ENCODE peak calls at places on chromosomes 2 and 18, in seven cellular contexts. V is heart right ventricle, A is dorsolateral prefrontal cortex, J is cardiac muscle cell, L is uterus, G is cardiac fibroblast, O is suprapubic skin. P is an unnamed sample.

GRCh38 chr2:104861295-104862060 is 7.6 kb downstream of the POU3F3 start:
- DNase-seq in V (no peak), A (no peak), J (no peak), L (no peak), G (no peak), O (no peak), P (no peak)

GRCh38 chr2:108579631-108580030 is 45.4 kb downstream of the LIMS1 start:
- DNase-seq in V (peak; percentile 47), A (no peak), J (peak; percentile 62), L (no peak), G (peak; percentile 59), O (no peak), P (no peak)

GRCh38 chr2:226018641-226019040 is 619.1 kb downstream of the NYAP2 start:
- DNase-seq in V (no peak), A (no peak), J (no peak), L (no peak), G (no peak), O (no peak), P (no peak)

GRCh38 chr18:68797901-68798300 is at the start of gene CCDC102B:
- DNase-seq in V (no peak), A (no peak), J (peak; percentile 66), L (no peak), G (peak; percentile 81), O (no peak), P (no peak)

GRCh38 chr2:235727891-235728380 is 234.1 kb downstream of the AGAP1 start:
- DNase-seq in V (no peak), A (no peak), J (no peak), L (no peak), G (no peak), O (no peak), P (no peak)

GRCh38 chr18:3069671-3070433 is 56.9 kb upstream of the LPIN2 start:
- DNase-seq in V (no peak), A (no peak), J (no peak), L (no peak), G (no peak), O (no peak), P (peak; percentile 24)

GRCh38 chr2:35846-36245 is 10.5 kb downstream of the FAM110C start:
- DNase-seq in V (no peak), A (no peak), J (no peak), L (no peak), G (no peak), O (no peak), P (no peak)

GRCh38 chr2:175734679-175735078 is 267.4 kb downstream of the LNPK start:
- DNase-seq in V (no peak), A (no peak), J (no peak), L (no peak), G (no peak), O (no peak), P (no peak)

GRCh38 chr2:153823880-153824279 is 47.8 kb upstream of the GALNT13 start:
- DNase-seq in V (no peak), A (no peak), J (no peak), L (no peak), G (peak; percentile 2), O (no peak), P (no peak)

GRCh38 chr2:64260817-64261216 is 116.6 kb upstream of the PELI1 start:
- DNase-seq in V (peak; percentile 66), A (no peak), J (no peak), L (no peak), G (peak; percentile 39), O (no peak), P (no peak)

GRCh38 chr2:149931486-149931885 is 343.9 kb upstream of the MMADHC start:
- DNase-seq in V (no peak), A (no peak), J (no peak), L (no peak), G (no peak), O (no peak), P (no peak)

GRCh38 chr18:28995319-28995718 is 818.4 kb upstream of the CDH2 start:
- DNase-seq in V (no peak), A (no peak), J (peak; percentile 9), L (no peak), G (peak; percentile 9), O (no peak), P (no peak)

GRCh38 chr2:118059919-118060478 is 28.3 kb upstream of the INSIG2 start:
- DNase-seq in V (no peak), A (no peak), J (peak; percentile 82), L (no peak), G (peak; percentile 91), O (no peak), P (no peak)

GRCh38 chr2:42238644-42239288 is 69.6 kb downstream of the EML4 start:
- DNase-seq in V (peak; percentile 23), A (no peak), J (no peak), L (peak; percentile 27), G (peak; percentile 38), O (no peak), P (no peak)

GRCh38 chr2:123808243-123808642 is 216.8 kb upstream of the CNTNAP5 start:
- DNase-seq in V (no peak), A (no peak), J (no peak), L (no peak), G (no peak), O (no peak), P (no peak)

DNA sequence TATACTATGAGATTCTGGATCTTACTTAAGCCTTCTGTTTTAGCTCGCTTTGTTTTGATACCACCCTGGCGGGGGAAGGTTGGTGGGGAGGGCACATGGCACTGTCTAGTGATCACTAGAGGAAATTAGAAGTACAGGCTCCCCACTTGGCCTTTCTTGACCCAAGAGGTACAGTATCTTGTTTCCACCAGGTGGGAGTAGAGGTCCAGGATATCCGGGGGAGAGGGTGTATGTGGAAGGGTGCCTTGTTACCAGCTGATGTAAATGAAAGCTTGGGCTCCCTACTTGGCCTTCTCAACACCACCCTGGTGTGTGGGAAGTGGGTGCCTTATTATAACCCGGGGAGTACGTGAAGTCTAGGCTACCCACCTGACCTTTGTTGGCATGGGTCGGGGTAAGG is 7.5 kb downstream of the GALNT1 start:
- DNase-seq in V (no peak), A (no peak), J (no peak), L (no peak), G (no peak), O (no peak), P (no peak)
- TF ChIP-seq CTCF in V (no peak), A (no peak), J (no peak), L (no peak), G (peak; percentile 9), O (no peak), P (peak; percentile 19)

DNA sequence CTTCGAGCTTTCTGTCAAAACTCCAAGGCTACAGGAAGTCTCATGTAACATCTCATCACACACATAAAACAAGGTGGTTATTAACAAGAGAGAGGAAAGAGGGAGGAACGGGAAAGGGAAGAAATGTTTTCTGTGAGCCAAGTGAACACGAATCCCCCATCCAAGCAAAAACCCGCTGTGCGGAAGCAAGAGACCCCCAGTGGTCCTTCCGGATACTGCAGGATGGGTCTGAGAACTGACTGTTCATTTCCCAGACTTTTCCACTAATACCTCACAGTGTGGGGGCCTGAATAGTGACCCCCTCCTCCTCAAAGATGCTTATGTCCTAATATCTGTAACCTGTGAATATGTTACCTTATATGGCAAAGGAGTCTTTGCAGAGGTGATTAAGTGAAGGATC is 19.0 kb upstream of the DIPK1C start:
- DNase-seq in V (peak; percentile 65), A (peak; percentile 70), J (peak; percentile 49), L (peak; percentile 52), G (no peak), O (no peak), P (no peak)
- TF ChIP-seq CTCF in V (peak; percentile 80), A (peak; percentile 88), J (peak; percentile 86), L (peak; percentile 42), G (peak; percentile 76), O (no peak), P (peak; percentile 84)

GRCh38 chr2:239725551-239725890 is 299.6 kb downstream of the NDUFA10 start:
- DNase-seq in V (no peak), A (peak; percentile 26), J (no peak), L (peak; percentile 8), G (no peak), O (peak; percentile 69), P (peak; percentile 56)
- TF ChIP-seq CTCF in V (no peak), A (no peak), J (no peak), L (no peak), G (no peak), O (no peak), P (no peak)

GRCh38 chr2:20093263-20094141 is 42.1 kb upstream of the LAPTM4A start:
- DNase-seq in V (peak; percentile 63), A (no peak), J (peak; percentile 87), L (peak; percentile 63), G (peak; percentile 89), O (no peak), P (no peak)
- TF ChIP-seq CTCF in V (peak; percentile 65), A (no peak), J (peak; percentile 79), L (peak; percentile 56), G (peak; percentile 76), O (peak; percentile 18), P (peak; percentile 71)